ENCODE peak calls at places on chromosomes 5 and 9, in four cellular contexts. Y is heart right ventricle; F is A549; M is CD8-positive, alpha-beta T cell. H is an unnamed sample.

GRCh38 chr9:21357479-21358290 is 7.0 kb upstream of the IFNA6 start:
- DNase-seq in F (no peak), M (no peak), Y (no peak), H (no peak)

GRCh38 chr9:128420060-128420650 is 502 bp upstream of the CERCAM start:
- DNase-seq in Y (peak), M (peak), F (peak), H (no peak)

GRCh38 chr9:81724242-81724889 is 35.0 kb upstream of the TLE1 start:
- DNase-seq in Y (no peak), M (no peak), F (no peak), H (no peak)

GRCh38 chr9:126701820-126702500 is 88.2 kb downstream of the LMX1B start:
- DNase-seq in M (no peak), F (no peak), Y (no peak), H (peak)

GRCh38 chr5:119355636-119356383 is at the start of gene TNFAIP8:
- DNase-seq in Y (peak), M (peak), F (no peak), H (peak)

GRCh38 chr9:2461886-2462285 is 159.7 kb upstream of the VLDLR start:
- DNase-seq in Y (no peak), M (no peak), F (no peak), H (no peak)

GRCh38 chr9:16062542-16063240 is 509.8 kb downstream of the CCDC171 start:
- DNase-seq in Y (no peak), M (no peak), F (peak), H (no peak)

GRCh38 chr9:134296301-134297081 is 29.8 kb upstream of the RXRA start:
- DNase-seq in M (no peak), Y (peak), F (no peak), H (no peak)

GRCh38 chr5:54632131-54632551 is 114.6 kb downstream of the SNX18 start:
- DNase-seq in Y (no peak), M (no peak), F (no peak), H (peak)

GRCh38 chr9:128057724-128058409 is 9.3 kb downstream of the NAIF1 start:
- DNase-seq in Y (no peak), F (no peak), M (no peak), H (no peak)

GRCh38 chr5:151157426-151158286 is at the start of gene ANXA6:
- DNase-seq in M (peak), F (peak), Y (peak), H (peak)

GRCh38 chr9:98837516-98837915 is 30.0 kb downstream of the GALNT12 start:
- DNase-seq in Y (no peak), F (no peak), M (no peak), H (no peak)

GRCh38 chr5:133866903-133867245 is 101.6 kb downstream of the C5orf15 start:
- DNase-seq in F (no peak), M (no peak), Y (no peak), H (no peak)

GRCh38 chr5:102722930-102723329 is 32.2 kb upstream of the PAM start:
- DNase-seq in M (no peak), Y (no peak), F (no peak), H (no peak)

GRCh38 chr9:93949694-93950449 is 5.3 kb downstream of the BARX1 start:
- DNase-seq in M (no peak), F (no peak), Y (no peak), H (no peak)

GRCh38 chr5:7805379-7805778 is 45.6 kb downstream of the CFAP90 start:
- DNase-seq in Y (no peak), F (no peak), M (no peak), H (no peak)

GRCh38 chr5:59999056-59999455 is 105.5 kb upstream of the PDE4D start:
- DNase-seq in F (no peak), M (no peak), Y (no peak), H (no peak)

GRCh38 chr9:117101003-117101402 is 313.9 kb downstream of the ASTN2 start:
- DNase-seq in Y (no peak), F (no peak), M (no peak), H (no peak)

GRCh38 chr9:136374183-136374575 is 710 bp upstream of the CARD9 start:
- DNase-seq in F (no peak), M (no peak), Y (no peak), H (no peak)

GRCh38 chr9:136372006-136372405 is 1.5 kb downstream of the CARD9 start:
- DNase-seq in Y (no peak), F (no peak), M (no peak), H (no peak)

GRCh38 chr9:136373300-136374182 is at the start of gene CARD9:
- DNase-seq in F (no peak), M (no peak), Y (no peak), H (no peak)

GRCh38 chr9:136370687-136371530 is 2.6 kb downstream of the CARD9 start:
- DNase-seq in F (no peak), M (no peak), Y (no peak), H (no peak)

DNA sequence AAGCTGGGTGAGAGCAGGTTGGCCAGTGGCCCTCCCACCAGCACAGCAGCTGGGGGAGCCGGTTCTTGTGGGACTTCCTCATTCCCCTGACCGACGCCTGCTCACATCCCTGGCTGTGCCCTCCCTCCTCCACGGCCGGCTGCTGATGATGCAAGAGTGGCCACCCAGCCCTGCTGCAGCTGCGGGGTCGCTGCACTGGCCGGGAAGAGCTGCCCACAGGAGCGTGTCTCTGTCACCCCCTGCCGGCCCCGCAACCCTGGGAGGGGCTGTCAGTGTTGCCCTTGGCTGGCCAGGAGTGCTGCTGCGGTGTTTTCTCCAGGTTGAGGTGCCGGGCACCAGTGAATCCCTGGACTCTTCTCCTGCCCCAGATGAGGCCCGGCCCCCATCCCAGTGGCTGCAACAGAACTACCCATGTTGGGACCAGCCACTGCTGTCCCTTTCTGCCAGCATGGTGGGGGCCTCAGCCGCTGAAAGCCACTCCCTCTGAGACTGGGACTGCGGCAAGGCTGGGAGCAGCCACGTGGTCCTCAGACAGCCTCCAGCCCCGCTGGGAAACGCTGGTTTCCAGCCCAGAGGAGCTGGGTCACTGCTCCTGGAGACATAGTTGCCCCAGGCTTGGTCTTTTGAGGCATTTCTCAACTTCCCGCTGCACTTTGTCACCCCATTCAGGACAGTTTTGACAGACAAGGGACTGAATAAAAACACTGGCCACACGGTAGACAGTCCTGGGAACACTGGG is 739 bp downstream of the CARD9 start:
- DNase-seq in M (no peak), F (no peak), Y (peak), H (no peak)
- TF ChIP-seq CTCF in M (no peak), F (no peak), Y (no peak), H (no peak)

DNA sequence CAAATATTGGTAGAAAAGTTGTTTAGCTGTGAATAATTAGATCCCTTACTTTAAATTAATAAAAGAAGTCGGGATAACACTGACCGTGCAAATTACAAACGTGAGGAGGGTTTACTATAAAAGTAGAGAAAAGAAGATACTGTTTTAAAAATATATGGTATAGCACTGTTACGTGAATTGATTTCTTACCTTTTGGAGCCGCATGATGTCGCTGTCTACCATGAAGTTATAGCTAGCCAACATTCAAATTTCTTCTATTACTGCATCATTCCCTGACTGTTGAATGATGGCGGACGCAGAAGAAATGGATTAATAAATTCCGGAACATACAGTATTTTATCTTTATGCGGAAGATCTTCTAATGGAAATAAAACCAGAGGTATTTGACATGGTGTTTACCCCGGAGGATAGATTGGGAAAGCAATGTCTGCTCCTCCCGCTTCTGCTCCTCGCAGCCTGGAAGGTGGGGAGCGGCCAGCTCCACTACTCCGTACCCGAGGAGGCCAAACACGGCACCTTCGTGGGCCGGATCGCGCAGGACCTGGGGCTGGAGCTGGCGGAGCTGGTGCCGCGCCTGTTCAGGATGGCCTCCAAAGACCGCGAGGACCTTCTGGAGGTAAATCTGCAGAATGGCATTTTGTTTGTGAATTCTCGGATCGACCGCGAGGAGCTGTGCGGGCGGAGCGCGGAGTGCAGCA is at the start of gene PCDHA6:
- DNase-seq in M (no peak), Y (no peak), F (no peak), H (no peak)
- H3K4me3 ChIP-seq in M (no peak), Y (peak), F (no peak), H (peak)

DNA sequence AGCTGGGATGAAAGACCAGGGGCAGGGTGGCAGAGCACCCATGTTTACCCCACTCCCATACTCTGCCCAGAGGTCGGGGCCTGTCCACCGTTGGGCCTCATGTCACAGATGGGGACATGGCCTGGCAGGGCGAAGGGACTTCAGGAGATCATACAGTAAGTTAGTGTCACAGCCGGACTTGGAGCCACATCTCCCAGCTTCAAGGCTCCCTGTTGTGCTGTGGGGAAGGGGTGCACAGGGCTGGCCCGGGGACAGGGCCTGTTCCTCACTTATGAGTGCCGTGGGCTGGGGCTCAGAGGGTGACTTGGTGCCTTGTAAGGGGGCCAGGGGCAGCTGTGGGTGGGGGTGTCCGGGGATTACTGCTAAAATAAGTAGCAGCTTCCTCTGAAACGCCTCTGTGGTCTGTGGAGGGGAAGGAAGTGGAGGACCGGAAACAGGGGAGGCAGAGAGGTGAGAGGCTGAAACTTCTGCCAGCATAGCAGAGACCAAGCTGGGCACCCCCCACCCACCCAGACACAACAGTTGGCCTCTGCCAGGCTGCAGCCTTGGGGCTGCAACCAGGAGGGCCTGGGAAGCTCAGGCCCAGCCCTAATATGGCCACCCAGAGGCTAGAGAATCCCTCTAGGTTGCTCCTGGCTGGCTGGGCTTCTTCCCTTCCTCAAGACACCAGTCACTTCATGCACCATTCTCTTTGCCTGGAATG is 41.1 kb upstream of the NEK6 start:
- DNase-seq in F (no peak), M (peak), Y (peak), H (peak)
- H3K27ac ChIP-seq in F (no peak), M (no peak), Y (no peak), H (peak)

GRCh38 chr5:40413747-40414146 is 266.0 kb upstream of the PTGER4 start:
- DNase-seq in F (no peak), Y (no peak), M (no peak), H (no peak)

GRCh38 chr5:40414922-40415321 is 264.8 kb upstream of the PTGER4 start:
- DNase-seq in M (no peak), Y (no peak), F (no peak), H (no peak)

GRCh38 chr5:40409600-40409999 is 270.1 kb upstream of the PTGER4 start:
- DNase-seq in M (peak), Y (peak), F (no peak), H (no peak)

GRCh38 chr5:40410231-40410861 is 269.4 kb upstream of the PTGER4 start:
- DNase-seq in F (no peak), Y (no peak), M (peak), H (no peak)

GRCh38 chr5:40410939-40411635 is 268.6 kb upstream of the PTGER4 start:
- DNase-seq in Y (no peak), M (no peak), F (no peak), H (no peak)
- TF ChIP-seq CTCF in Y (no peak), M (no peak), F (no peak), H (no peak)

DNA sequence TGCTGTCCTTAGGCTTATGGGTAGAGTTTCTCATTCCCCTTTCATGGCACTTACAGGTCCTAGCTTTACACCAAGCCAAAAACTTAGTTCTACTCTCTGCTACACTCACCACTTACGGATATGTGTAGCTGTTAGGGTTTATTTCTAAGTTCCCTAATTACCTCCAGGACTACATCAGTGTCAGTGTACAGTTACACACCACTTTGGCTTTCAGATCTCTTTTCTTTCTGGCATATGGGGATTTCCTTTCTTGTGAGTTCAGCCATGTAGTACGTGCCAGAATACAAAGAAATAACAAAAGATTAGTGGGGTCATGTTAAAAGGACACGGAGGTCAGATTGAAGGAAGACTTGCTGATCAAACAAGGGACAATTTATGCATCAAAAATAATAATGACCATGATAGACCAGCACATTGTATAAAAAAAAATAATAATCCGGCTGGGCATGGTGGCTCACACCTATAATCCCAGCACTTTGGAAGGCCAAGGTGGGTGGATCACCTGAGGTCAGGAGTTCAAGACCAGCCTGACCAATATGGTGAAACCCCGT is 41.8 kb downstream of the LYRM7 start:
- DNase-seq in Y (no peak), M (no peak), F (no peak), H (no peak)
- H3K4me3 ChIP-seq in Y (no peak), M (no peak), F (no peak), H (no peak)